ENCODE peak calls at places on chromosomes 2 and 18, in five cellular contexts. E is heart left ventricle, C is breast epithelium, W is adrenal gland, S is IMR-90. B is an unnamed sample.

GRCh38 chr2:39837856-39838453 is 58.9 kb upstream of the THUMPD2 start:
- DNase-seq in W (no peak), C (no peak), S (peak), E (no peak), B (no peak)

GRCh38 chr2:33209976-33210375 is 263.2 kb downstream of the LTBP1 start:
- DNase-seq in S (peak), W (no peak), C (no peak), E (no peak), B (no peak)

GRCh38 chr2:224969095-224969494 is 73.2 kb downstream of the DOCK10 start:
- DNase-seq in E (no peak), C (no peak), W (no peak), S (no peak), B (no peak)

GRCh38 chr2:238646281-238646680 is 201.6 kb upstream of the TWIST2 start:
- DNase-seq in W (no peak), S (no peak), E (no peak), C (no peak), B (no peak)

GRCh38 chr18:45521777-45522176 is 93.5 kb upstream of the SLC14A2 start:
- DNase-seq in E (no peak), C (no peak), W (peak), S (peak), B (no peak)

GRCh38 chr2:164479460-164479859 is 141.8 kb downstream of the GRB14 start:
- DNase-seq in C (no peak), W (no peak), S (peak), E (no peak), B (no peak)

GRCh38 chr18:63683152-63683551 is 19.6 kb upstream of the SERPINB11 start:
- DNase-seq in C (no peak), E (no peak), S (peak), W (no peak), B (peak)

GRCh38 chr18:48993586-48993985 is 42.8 kb upstream of the SMAD7 start:
- DNase-seq in W (no peak), E (no peak), C (no peak), S (peak), B (no peak)

DNA sequence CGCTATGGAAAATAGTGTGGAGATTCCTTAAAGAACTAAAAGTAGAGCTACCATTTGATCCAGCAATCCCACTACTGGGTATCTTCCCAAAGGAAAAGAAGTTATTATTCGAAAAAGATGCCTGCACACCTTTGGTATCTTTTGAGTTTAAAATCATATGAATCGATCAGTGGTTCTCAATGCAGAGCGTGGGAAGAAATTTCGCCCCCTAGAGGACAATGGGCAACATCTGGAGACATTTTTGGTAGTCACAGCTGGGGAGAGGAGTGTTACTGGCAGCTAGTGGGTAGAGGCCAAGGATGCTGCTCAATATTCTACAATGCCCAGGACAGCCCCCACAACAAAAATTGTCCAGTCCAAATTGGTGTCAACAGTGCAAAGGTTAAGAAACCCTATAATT is 425.5 kb downstream of the LRATD1 start:
- DNase-seq in E (no peak), W (no peak), S (no peak), C (no peak), B (no peak)
- TF ChIP-seq CTCF in E (no peak), W (no peak), S (peak), C (no peak), B (no peak)

GRCh38 chr2:137249463-137249862 is 484.1 kb downstream of the THSD7B start:
- DNase-seq in S (no peak), C (no peak), E (no peak), W (no peak), B (no peak)
- TF ChIP-seq POLR2A in S (no peak), C (no peak), E (no peak), W (no peak), B (no peak)

GRCh38 chr18:70998490-70998889 is 709.6 kb downstream of the SOCS6 start:
- DNase-seq in S (no peak), C (no peak), W (no peak), E (no peak), B (no peak)
- TF ChIP-seq CTCF in S (peak), C (no peak), W (no peak), E (no peak), B (no peak)

GRCh38 chr2:43212931-43213330 is 13.5 kb downstream of the ZFP36L2 start:
- DNase-seq in E (peak), C (no peak), W (peak), S (no peak), B (no peak)

GRCh38 chr2:43210467-43211303 is 15.7 kb downstream of the ZFP36L2 start:
- DNase-seq in C (no peak), S (peak), E (peak), W (no peak), B (no peak)

GRCh38 chr2:43214253-43214652 is 12.2 kb downstream of the ZFP36L2 start:
- DNase-seq in S (no peak), C (no peak), E (no peak), W (no peak), B (no peak)

GRCh38 chr2:43210125-43210466 is 16.3 kb downstream of the ZFP36L2 start:
- DNase-seq in E (no peak), C (no peak), W (no peak), S (no peak), B (no peak)

GRCh38 chr2:43212216-43212828 is 14.1 kb downstream of the ZFP36L2 start:
- DNase-seq in C (no peak), W (no peak), S (no peak), E (no peak), B (no peak)
- TF ChIP-seq POLR2A in C (no peak), W (no peak), S (no peak), E (no peak), B (no peak)

GRCh38 chr2:191063584-191063983 is 49.6 kb upstream of the STAT1 start:
- DNase-seq in C (no peak), S (no peak), W (no peak), E (no peak), B (no peak)

GRCh38 chr2:191061381-191061982 is 47.5 kb upstream of the STAT1 start:
- DNase-seq in S (no peak), W (no peak), C (no peak), E (no peak), B (no peak)

GRCh38 chr2:191064590-191064989 is 50.6 kb upstream of the STAT1 start:
- DNase-seq in W (no peak), S (no peak), E (no peak), C (no peak), B (no peak)

GRCh38 chr2:191056218-191056617 is 42.2 kb upstream of the STAT1 start:
- DNase-seq in W (no peak), E (no peak), C (no peak), S (no peak), B (no peak)

GRCh38 chr2:191059308-191059707 is 45.3 kb upstream of the STAT1 start:
- DNase-seq in E (no peak), W (no peak), S (no peak), C (no peak), B (no peak)
- TF ChIP-seq CTCF in E (no peak), W (no peak), S (no peak), C (no peak), B (no peak)

DNA sequence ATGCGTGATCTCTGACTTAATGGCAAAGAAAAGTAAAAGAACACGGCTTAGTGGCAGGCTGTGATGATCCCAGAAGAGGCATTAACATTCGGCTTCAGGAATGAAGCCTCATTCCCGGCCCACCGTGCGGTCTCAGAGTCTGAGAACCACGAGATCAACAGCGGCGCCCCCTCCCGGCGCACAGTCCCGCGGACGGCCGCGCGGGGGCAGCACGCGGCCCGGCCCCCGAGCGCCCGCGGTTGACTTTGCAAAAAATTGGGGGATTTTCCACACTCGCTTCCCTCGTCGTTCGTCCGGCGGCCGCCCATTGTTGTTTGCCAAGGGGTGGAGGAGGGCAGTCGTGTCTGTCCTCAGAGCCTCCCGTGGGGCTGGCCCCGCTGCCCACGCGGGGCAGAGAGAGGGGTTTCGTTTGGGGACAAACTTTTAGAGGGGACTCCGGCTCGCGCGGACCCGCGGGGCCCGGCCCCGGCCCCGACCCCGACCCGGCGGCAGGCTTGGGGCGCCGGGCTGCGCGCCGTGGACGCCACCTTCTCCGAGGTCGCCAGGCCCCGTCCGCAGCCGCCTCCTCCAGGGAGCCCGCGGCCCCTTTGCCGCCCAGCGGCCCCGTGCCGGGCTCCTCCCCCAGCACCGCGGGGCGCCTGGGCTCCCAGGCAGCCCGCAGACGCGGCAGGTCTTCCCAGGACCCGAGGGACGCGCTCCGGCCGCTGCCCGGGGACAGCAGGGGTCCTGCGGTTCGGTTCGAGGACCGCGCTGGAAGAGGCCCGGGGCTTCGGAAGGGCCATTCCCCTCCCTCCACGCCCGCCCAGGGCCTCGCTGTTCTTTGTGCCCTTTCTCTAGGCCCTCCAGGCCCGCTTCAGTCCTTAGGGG is 3.3 kb upstream of the HS6ST1 start:
- DNase-seq in W (peak), C (peak), S (peak), E (peak), B (peak)
- TF ChIP-seq POLR2A in W (peak), C (no peak), S (peak), E (peak), B (peak)

GRCh38 chr2:144071461-144071860 is 448.5 kb downstream of the ZEB2 start:
- DNase-seq in E (no peak), S (peak), C (no peak), W (no peak), B (no peak)
- TF ChIP-seq CTCF in E (peak), S (peak), C (no peak), W (no peak), B (no peak)

GRCh38 chr2:219175928-219176817 is 552 bp downstream of the CNPPD1 start:
- DNase-seq in S (peak), E (peak), C (peak), W (peak), B (peak)

GRCh38 chr2:219175486-219175885 is 1.2 kb downstream of the CNPPD1 start:
- DNase-seq in S (no peak), W (no peak), C (no peak), E (no peak), B (no peak)

GRCh38 chr2:219177594-219178376 is at the start of gene RETREG2:
- DNase-seq in W (peak), E (peak), C (peak), S (peak), B (peak)

GRCh38 chr2:219178377-219179175 is 501 bp downstream of the RETREG2 start:
- DNase-seq in E (peak), S (peak), C (peak), W (peak), B (peak)

DNA sequence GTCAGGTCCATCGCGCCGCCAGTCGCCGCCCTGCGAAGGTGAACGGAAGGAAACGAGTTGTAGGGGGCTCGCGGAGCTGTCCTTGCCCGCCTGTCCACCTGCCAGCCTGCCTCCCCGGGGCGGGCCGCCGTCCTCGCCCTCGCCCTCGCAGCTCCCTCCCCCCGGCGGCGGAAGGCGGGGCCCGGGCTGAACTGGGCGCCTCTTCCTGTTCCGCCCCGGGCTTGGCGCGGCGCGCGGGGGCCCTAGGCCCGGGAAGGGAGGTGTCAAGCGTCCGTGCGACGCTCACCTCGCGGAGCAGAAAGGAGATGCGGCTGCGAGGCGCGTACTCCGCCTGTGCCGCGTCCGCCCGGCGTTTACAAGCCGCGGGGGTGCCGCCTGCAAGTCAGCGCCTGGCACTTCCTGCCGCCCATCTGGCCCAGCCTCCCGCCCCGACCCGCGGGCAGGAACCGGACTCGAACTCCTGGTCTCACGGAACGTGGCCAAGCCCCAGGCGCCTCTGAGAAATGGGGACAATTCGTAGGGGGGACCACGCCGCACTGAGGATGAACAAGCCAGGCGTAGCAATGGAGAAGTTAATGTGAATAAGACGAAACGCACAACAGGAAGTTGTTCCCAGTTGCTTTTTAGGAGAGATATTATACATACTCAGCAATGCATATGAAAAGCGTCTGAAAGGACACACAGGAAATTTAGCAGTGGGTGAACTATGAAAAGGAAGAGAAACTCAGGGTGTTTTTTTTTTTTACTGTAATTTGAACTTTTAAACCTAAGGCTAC is at the start of gene CNPPD1:
- DNase-seq in S (peak), W (peak), E (peak), C (peak), B (peak)
- TF ChIP-seq POLR2A in S (no peak), W (peak), E (peak), C (peak), B (peak)

GRCh38 chr18:37019157-37019571 is 190.2 kb downstream of the KIAA1328 start:
- DNase-seq in C (no peak), W (no peak), S (peak), E (no peak), B (no peak)
- TF ChIP-seq CTCF in C (no peak), W (no peak), S (no peak), E (no peak), B (no peak)

DNA sequence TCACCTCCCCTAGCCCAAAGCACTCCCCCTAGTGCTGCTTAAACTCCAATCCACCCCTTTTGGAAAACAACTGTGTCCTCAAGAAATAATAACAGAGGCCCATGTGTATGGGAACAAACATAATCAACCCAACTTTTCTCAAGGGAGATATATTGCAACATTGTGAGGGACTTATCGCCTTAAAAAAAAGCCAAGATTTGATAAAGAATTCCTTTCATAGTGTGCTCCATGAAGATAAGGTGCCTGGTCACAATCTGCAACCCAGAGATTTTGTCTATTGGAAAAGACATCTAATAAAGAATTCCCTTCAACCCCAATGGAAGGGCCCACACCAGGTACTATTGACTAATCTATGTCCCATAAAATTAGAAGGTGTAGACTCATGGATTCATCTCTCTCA is 4.5 kb upstream of the RBFA start:
- DNase-seq in W (no peak), E (no peak), S (no peak), C (no peak), B (no peak)
- TF ChIP-seq POLR2A in W (no peak), E (no peak), S (no peak), C (no peak), B (no peak)

B was measured in prostate gland.